ENCODE peak calls at places on chromosome 1, in six cellular contexts. H is BE2C; D is iris pigment epithelial cell; L is RWPE1; R is stimulated activated naive B cell treated with anti-CD40 and anti-IgM and Interleukin-4, amounts not matched to agents 10 μg/mL and 1 μg/mL and 100 μg/mL, for 72 hours; V is NCI-H146. M is an unnamed sample.

GRCh38 chr1:16394178-16394521 is 27.1 kb downstream of the SZRD1 start:
- DNase-seq in H (no peak), D (no peak), L (no peak), R (no peak), V (no peak), M (no peak)

GRCh38 chr1:234720709-234721436 is 110.9 kb upstream of the IRF2BP2 start:
- DNase-seq in H (no peak), D (no peak), L (no peak), R (no peak), V (no peak), M (no peak)

GRCh38 chr1:153626477-153626928 is 802 bp downstream of the S100A13 start:
- DNase-seq in H (no peak), D (no peak), L (no peak), R (no peak), V (no peak), M (no peak)

GRCh38 chr1:221435510-221435909 is 306.4 kb downstream of the DUSP10 start:
- DNase-seq in H (no peak), D (peak; percentile 74), L (peak; percentile 60), R (no peak), V (peak; percentile 39), M (peak; percentile 58)

GRCh38 chr1:172308148-172308547 is 112.3 kb upstream of the C1orf105 start:
- DNase-seq in H (no peak), D (no peak), L (no peak), R (no peak), V (no peak), M (no peak)

GRCh38 chr1:203682401-203683383 is 56.1 kb downstream of the ATP2B4 start:
- DNase-seq in H (no peak), D (peak; percentile 18), L (no peak), R (peak; percentile 11), V (no peak), M (no peak)

GRCh38 chr1:20616468-20617156 is 16.6 kb upstream of the PINK1 start:
- DNase-seq in H (no peak), D (peak; percentile 27), L (no peak), R (no peak), V (no peak), M (no peak)

GRCh38 chr1:199859525-199859924 is 168.0 kb upstream of the NR5A2 start:
- DNase-seq in H (no peak), D (peak; percentile 94), L (peak; percentile 90), R (no peak), V (no peak), M (peak; percentile 20)

GRCh38 chr1:6788946-6789345 is 3.7 kb downstream of the CAMTA1 start:
- DNase-seq in H (no peak), D (no peak), L (no peak), R (no peak), V (no peak), M (no peak)

GRCh38 chr1:240800291-240800690 is 188.3 kb upstream of the GREM2 start:
- DNase-seq in H (no peak), D (no peak), L (no peak), R (no peak), V (no peak), M (no peak)

GRCh38 chr1:105838071-105838470 is 1218.4 kb upstream of the PRMT6 start:
- DNase-seq in H (no peak), D (no peak), L (no peak), R (no peak), V (no peak), M (no peak)

GRCh38 chr1:212699839-212700596 is at the start of gene BATF3:
- DNase-seq in H (peak; percentile 35), D (no peak), L (no peak), R (peak; percentile 84), V (peak; percentile 35), M (peak; percentile 73)

GRCh38 chr1:172764378-172764777 is 105.5 kb downstream of the FASLG start:
- DNase-seq in H (peak; percentile 24), D (no peak), L (no peak), R (peak; percentile 53), V (no peak), M (no peak)

GRCh38 chr1:86380257-86380861 is 15.8 kb downstream of the ODF2L start:
- DNase-seq in H (no peak), D (peak; percentile 80), L (peak; percentile 57), R (no peak), V (peak; percentile 45), M (peak; percentile 41)

GRCh38 chr1:221773383-221773782 is 31.5 kb upstream of the DUSP10 start:
- DNase-seq in H (no peak), D (no peak), L (no peak), R (no peak), V (no peak), M (peak; percentile 24)

GRCh38 chr1:241551759-241552638 is 19.8 kb downstream of the KMO start:
- DNase-seq in H (no peak), D (no peak), L (no peak), R (peak; percentile 85), V (no peak), M (no peak)

GRCh38 chr1:37477198-37477931 is 3.0 kb downstream of the ZC3H12A start:
- DNase-seq in H (no peak), D (peak; percentile 77), L (peak; percentile 53), R (peak; percentile 87), V (no peak), M (peak; percentile 71)

GRCh38 chr1:43655953-43656352 is 6.0 kb downstream of the KDM4A start:
- DNase-seq in H (no peak), D (no peak), L (no peak), R (no peak), V (no peak), M (no peak)

GRCh38 chr1:49465486-49466185 is 558.1 kb downstream of the AGBL4 start:
- DNase-seq in H (no peak), D (no peak), L (no peak), R (no peak), V (no peak), M (no peak)

GRCh38 chr1:18225236-18225904 is 117.8 kb downstream of the IGSF21 start:
- DNase-seq in H (no peak), D (no peak), L (no peak), R (no peak), V (no peak), M (no peak)

GRCh38 chr1:242209063-242209462 is 210.2 kb upstream of the MAP1LC3C start:
- DNase-seq in H (no peak), D (no peak), L (no peak), R (no peak), V (no peak), M (no peak)

GRCh38 chr1:240526321-240526720 is 85.6 kb downstream of the GREM2 start:
- DNase-seq in H (no peak), D (peak; percentile 44), L (no peak), R (no peak), V (peak; percentile 37), M (no peak)

GRCh38 chr1:100296140-100296539 is 30.1 kb downstream of the RTCA start:
- DNase-seq in H (no peak), D (no peak), L (no peak), R (no peak), V (no peak), M (no peak)

GRCh38 chr1:23692308-23692871 is 784 bp downstream of the RPL11 start:
- DNase-seq in H (no peak), D (no peak), L (no peak), R (no peak), V (no peak), M (no peak)

M was measured in SK-N-SH.